ENCODE peak calls at places on chromosomes 13 and 19, in six cellular contexts. M is HepG2, C is GM23248, X is H9, A is neural progenitor cell, B is H1. P is an unnamed sample.

GRCh38 chr13:83168575-83168974 is 713.7 kb downstream of the SLITRK1 start:
- DNase-seq in M (no peak), C (no peak), X (no peak), A (no peak), B (no peak), P (peak; percentile 13)

GRCh38 chr13:73450583-73450982 is 391.8 kb downstream of the KLF5 start:
- DNase-seq in M (no peak), C (no peak), X (no peak), A (no peak), B (no peak), P (peak; percentile 69)

GRCh38 chr19:49071860-49072547 is 495 bp downstream of the KCNA7 start:
- DNase-seq in M (no peak), C (peak; percentile 45), X (peak; percentile 92), A (peak; percentile 83), B (peak; percentile 95), P (no peak)

GRCh38 chr19:3243851-3244700 is 19.6 kb downstream of the CELF5 start:
- DNase-seq in M (peak; percentile 55), C (peak; percentile 52), X (peak; percentile 64), A (peak; percentile 89), B (peak; percentile 81), P (peak; percentile 47)

GRCh38 chr19:17529239-17530158 is 18.1 kb downstream of the PGLS start:
- DNase-seq in M (no peak), C (no peak), X (no peak), A (no peak), B (no peak), P (no peak)

GRCh38 chr13:110118106-110118505 is 188.9 kb downstream of the COL4A1 start:
- DNase-seq in M (no peak), C (no peak), X (peak; percentile 26), A (no peak), B (peak; percentile 41), P (no peak)

GRCh38 chr13:40208517-40208916 is 457.9 kb downstream of the FOXO1 start:
- DNase-seq in M (no peak), C (no peak), X (no peak), A (no peak), B (no peak), P (no peak)

GRCh38 chr13:98541211-98541610 is 35.7 kb downstream of the STK24 start:
- DNase-seq in M (no peak), C (peak; percentile 63), X (no peak), A (no peak), B (no peak), P (no peak)

GRCh38 chr13:25171517-25172302 is at the start of gene AMER2:
- DNase-seq in M (no peak), C (peak; percentile 49), X (no peak), A (peak; percentile 86), B (peak; percentile 64), P (peak; percentile 6)

GRCh38 chr19:29533578-29534544 is 8.1 kb downstream of the VSTM2B start:
- DNase-seq in M (no peak), C (no peak), X (peak; percentile 15), A (no peak), B (peak; percentile 14), P (no peak)

GRCh38 chr13:101917475-101917810 is 465.0 kb downstream of the ITGBL1 start:
- DNase-seq in M (no peak), C (no peak), X (peak; percentile 42), A (peak; percentile 54), B (peak; percentile 51), P (no peak)

GRCh38 chr19:8512115-8512967 is 1.6 kb downstream of the ZNF414 start:
- DNase-seq in M (peak; percentile 60), C (peak; percentile 50), X (peak; percentile 88), A (peak; percentile 33), B (peak; percentile 84), P (no peak)

GRCh38 chr13:33169273-33169980 is 116.1 kb downstream of the STARD13 start:
- DNase-seq in M (no peak), C (peak; percentile 81), X (no peak), A (no peak), B (no peak), P (peak; percentile 95)

GRCh38 chr13:113098163-113098732 is 7.3 kb upstream of the F7 start:
- DNase-seq in M (no peak), C (peak; percentile 83), X (no peak), A (no peak), B (no peak), P (peak; percentile 17)

GRCh38 chr19:58388175-58388526 is 1.1 kb downstream of the RPS5 start:
- DNase-seq in M (no peak), C (peak; percentile 24), X (peak; percentile 24), A (no peak), B (no peak), P (no peak)

GRCh38 chr19:58387338-58388174 is 487 bp downstream of the RPS5 start:
- DNase-seq in M (no peak), C (peak; percentile 34), X (no peak), A (no peak), B (no peak), P (no peak)

GRCh38 chr19:58385313-58386165 is 1.5 kb upstream of the RPS5 start:
- DNase-seq in M (no peak), C (peak; percentile 43), X (peak; percentile 31), A (no peak), B (no peak), P (no peak)

GRCh38 chr19:58386576-58387337 is at the start of gene RPS5:
- DNase-seq in M (peak; percentile 99), C (peak; percentile 100), X (peak; percentile 98), A (peak; percentile 98), B (peak; percentile 93), P (peak; percentile 96)

GRCh38 chr19:58386166-58386575 is 898 bp upstream of the RPS5 start:
- DNase-seq in M (no peak), C (no peak), X (peak; percentile 25), A (no peak), B (no peak), P (no peak)
- H4K20me1 ChIP-seq in M (peaks cover 29% of the 10 kb centered on the region), C (peaks cover 6% of the 10 kb centered on the region), X (no peaks in the 10 kb centered on the region), A (peaks cover 10% of the 10 kb centered on the region), B (peaks cover 13% of the 10 kb centered on the region), P (peaks cover 36% of the 10 kb centered on the region)

GRCh38 chr19:40524655-40525054 is 52.0 kb upstream of the SHKBP1 start:
- DNase-seq in M (no peak), C (no peak), X (no peak), A (no peak), B (no peak), P (no peak)

GRCh38 chr19:40524133-40524549 is 52.5 kb upstream of the SHKBP1 start:
- DNase-seq in M (no peak), C (peak; percentile 13), X (no peak), A (no peak), B (no peak), P (no peak)

GRCh38 chr19:40523322-40524047 is 53.2 kb upstream of the SHKBP1 start:
- DNase-seq in M (peak; percentile 61), C (peak; percentile 78), X (peak; percentile 90), A (peak; percentile 83), B (peak; percentile 87), P (peak; percentile 22)

GRCh38 chr19:40519352-40520322 is 52.8 kb downstream of the SPTBN4 start:
- DNase-seq in M (no peak), C (peak; percentile 61), X (peak; percentile 73), A (peak; percentile 74), B (peak; percentile 77), P (peak; percentile 14)

DNA sequence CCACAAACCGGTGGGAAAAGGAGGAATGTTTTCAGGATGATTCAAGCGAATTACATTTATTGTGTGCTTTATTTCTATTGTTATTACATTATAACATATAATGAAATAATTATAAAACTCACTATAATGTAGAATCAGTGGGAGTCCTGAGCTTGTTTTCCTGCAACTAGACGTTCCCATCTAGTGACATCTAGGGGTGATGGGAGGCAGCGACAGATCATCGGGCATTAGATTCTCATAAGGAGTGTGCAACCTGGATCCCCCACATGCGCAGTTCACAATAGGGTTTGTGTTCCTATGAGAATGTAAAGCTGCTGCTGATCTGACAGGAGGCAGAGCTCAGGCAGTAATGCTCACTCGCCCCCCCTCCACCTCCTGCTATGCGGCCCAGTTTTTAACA is 54.5 kb downstream of the SPTBN4 start:
- DNase-seq in M (peak; percentile 39), C (peak; percentile 38), X (no peak), A (no peak), B (no peak), P (no peak)
- H2AFZ ChIP-seq in M (no peak overlapping the region), C (no peak overlapping the region), X (no peak overlapping the region), A (no peak overlapping the region), B (no peak overlapping the region), P (no peak overlapping the region)

DNA sequence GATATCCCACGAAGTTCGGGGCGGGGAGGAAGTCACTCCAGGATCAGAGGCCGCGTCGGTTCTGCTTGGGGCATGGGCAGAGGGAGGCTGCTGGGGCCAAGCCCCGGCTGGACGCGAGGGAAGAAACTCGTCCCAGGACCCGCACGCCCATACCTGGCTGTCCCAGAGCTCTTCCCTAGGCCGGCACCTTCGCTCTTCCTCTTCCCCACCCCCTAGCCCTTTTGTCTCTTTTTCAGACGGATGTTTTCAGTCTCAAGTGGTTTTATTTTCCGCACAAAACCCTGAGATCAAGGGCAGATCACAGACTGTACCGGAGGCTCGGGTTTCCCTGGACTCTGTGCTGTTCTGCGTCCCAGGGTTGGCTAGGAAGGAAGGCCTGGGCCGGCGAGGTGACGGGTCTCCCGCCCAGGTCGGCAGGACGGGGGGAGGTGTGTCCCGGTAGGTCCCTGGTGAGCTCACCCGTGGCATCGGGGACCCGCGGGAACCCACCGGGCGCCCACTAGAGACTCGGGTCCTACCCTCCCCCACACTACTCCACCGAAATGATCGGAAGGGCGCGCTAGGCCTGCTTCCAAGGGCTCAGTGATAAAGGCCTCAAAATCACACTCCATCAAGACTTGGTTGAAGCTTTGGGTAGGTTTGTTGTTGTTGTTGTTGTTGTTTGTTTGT is 7.9 kb downstream of the ZIC2 start:
- DNase-seq in M (no peak), C (no peak), X (peak; percentile 60), A (peak; percentile 56), B (peak; percentile 76), P (no peak)
- H4K20me1 ChIP-seq in M (no peaks in the 10 kb centered on the region), C (no peaks in the 10 kb centered on the region), X (no peaks in the 10 kb centered on the region), A (peaks cover 97% of the 10 kb centered on the region), B (peaks cover 6% of the 10 kb centered on the region), P (peaks cover 6% of the 10 kb centered on the region)

GRCh38 chr19:15195381-15195964 is 5.3 kb downstream of the NOTCH3 start:
- DNase-seq in M (no peak), C (peak; percentile 95), X (peak; percentile 85), A (peak; percentile 93), B (peak; percentile 78), P (peak; percentile 42)
- H2AFZ ChIP-seq in M (no peak overlapping the region), C (peak overlapping the region; percentile 17), X (no peak overlapping the region), A (no peak overlapping the region), B (no peak overlapping the region), P (no peak overlapping the region)

P was measured in astrocyte.